ENCODE peak calls at places on chromosomes 16 and 17, in ten cellular contexts. E, U, G, R, Y, C, L, Q, M and D are unnamed samples.

GRCh38 chr17:64653985-64654355 is 8.1 kb downstream of the SMURF2 start:
- DNase-seq in G (peak), M (no peak), U (no peak), R (no peak), L (no peak), E (no peak), Q (no peak), C (no peak), Y (no peak), D (no peak)

GRCh38 chr17:1532836-1533602 is 16.6 kb upstream of the INPP5K start:
- DNase-seq in Q (peak), C (peak), Y (peak), R (no peak), U (peak), M (no peak), G (no peak), E (peak), L (no peak), D (no peak)

GRCh38 chr17:42937712-42938596 is 26.3 kb downstream of the AARSD1 start:
- DNase-seq in Y (peak), U (no peak), Q (peak), C (no peak), G (peak), M (peak), R (no peak), L (peak), E (peak), D (peak)

GRCh38 chr17:59372138-59372751 is 40.8 kb downstream of the YPEL2 start:
- DNase-seq in C (no peak), M (no peak), E (no peak), R (peak), Q (no peak), U (no peak), Y (no peak), L (no peak), G (peak), D (peak)

GRCh38 chr16:85333744-85334640 is 221.7 kb upstream of the CIBAR2 start:
- DNase-seq in M (no peak), C (no peak), U (no peak), Y (no peak), E (no peak), R (no peak), G (no peak), Q (no peak), L (no peak), D (no peak)

GRCh38 chr16:68786685-68787418 is 49.8 kb downstream of the CDH1 start:
- DNase-seq in U (no peak), E (no peak), Y (no peak), M (no peak), R (peak), L (no peak), Q (no peak), G (peak), C (no peak), D (no peak)

GRCh38 chr16:85662036-85662812 is 26.5 kb downstream of the GINS2 start:
- DNase-seq in L (peak), G (no peak), E (no peak), M (no peak), Y (no peak), R (no peak), C (no peak), Q (no peak), U (no peak), D (no peak)

GRCh38 chr16:77208382-77208781 is 9.2 kb downstream of the SYCE1L start:
- DNase-seq in L (no peak), C (no peak), Q (no peak), E (no peak), R (no peak), G (no peak), M (no peak), Y (no peak), U (no peak), D (no peak)

GRCh38 chr16:73006021-73006420 is 41.9 kb downstream of the ZFHX3 start:
- DNase-seq in E (no peak), L (no peak), C (no peak), Q (no peak), Y (no peak), R (no peak), G (peak), U (no peak), M (no peak), D (no peak)

GRCh38 chr16:56732832-56733231 is 2.9 kb downstream of the NUP93 start:
- DNase-seq in C (no peak), G (no peak), E (no peak), L (no peak), Y (no peak), R (no peak), M (no peak), U (no peak), Q (no peak), D (no peak)

GRCh38 chr17:72122336-72122667 is 1.5 kb downstream of the SOX9 start:
- DNase-seq in U (no peak), G (no peak), C (no peak), R (no peak), M (no peak), Q (no peak), E (no peak), L (no peak), Y (no peak), D (no peak)

GRCh38 chr16:74743668-74744299 is 30.8 kb downstream of the FA2H start:
- DNase-seq in G (peak), R (peak), Y (no peak), U (no peak), C (no peak), Q (no peak), L (peak), M (peak), E (peak), D (no peak)

GRCh38 chr16:55915116-55915827 is 40.1 kb upstream of the CES5A start:
- DNase-seq in G (no peak), U (no peak), M (no peak), R (no peak), E (no peak), Y (no peak), C (no peak), L (no peak), Q (no peak), D (no peak)

GRCh38 chr17:34503804-34504203 is 75.6 kb upstream of the TMEM132E start:
- DNase-seq in M (no peak), U (no peak), C (no peak), Q (no peak), E (no peak), Y (no peak), R (no peak), L (peak), G (no peak), D (no peak)

GRCh38 chr16:72371307-72372081 is 199.5 kb upstream of the PMFBP1 start:
- DNase-seq in Y (no peak), R (no peak), M (no peak), C (no peak), G (peak), U (no peak), L (peak), Q (peak), E (no peak), D (peak)

GRCh38 chr17:53061446-53061845 is 761.3 kb upstream of the KIF2B start:
- DNase-seq in M (no peak), Q (no peak), G (no peak), C (no peak), R (no peak), E (no peak), Y (no peak), L (no peak), U (no peak), D (no peak)

GRCh38 chr17:4232168-4232813 is 31.5 kb downstream of the ANKFY1 start:
- DNase-seq in C (no peak), R (peak), U (no peak), Q (no peak), E (no peak), G (peak), M (no peak), L (no peak), Y (no peak), D (peak)

GRCh38 chr16:21257284-21257683 is 20.8 kb downstream of the CRYM start:
- DNase-seq in L (no peak), M (no peak), Y (no peak), R (no peak), G (no peak), Q (no peak), E (no peak), U (no peak), C (no peak), D (no peak)

GRCh38 chr17:67993998-67994361 is 2.3 kb downstream of the C17orf58 start:
- DNase-seq in G (peak), M (no peak), L (peak), E (no peak), Q (no peak), R (no peak), Y (no peak), U (no peak), C (no peak), D (no peak)

GRCh38 chr16:17358350-17358749 is 112.4 kb downstream of the XYLT1 start:
- DNase-seq in Q (no peak), C (no peak), M (no peak), L (no peak), G (no peak), R (no peak), U (no peak), Y (no peak), E (no peak), D (no peak)

GRCh38 chr17:33561935-33562334 is 268.8 kb upstream of the ASIC2 start:
- DNase-seq in Q (no peak), L (no peak), Y (no peak), M (no peak), G (no peak), R (no peak), E (no peak), C (no peak), U (no peak), D (no peak)

GRCh38 chr16:54602666-54603065 is 316.1 kb upstream of the IRX3 start:
- DNase-seq in L (peak), R (no peak), Q (no peak), M (no peak), G (no peak), Y (no peak), U (no peak), E (no peak), C (no peak), D (peak)

GRCh38 chr16:16021988-16022682 is 72.7 kb downstream of the ABCC1 start:
- DNase-seq in U (no peak), M (peak), L (peak), Q (no peak), R (peak), Y (no peak), C (no peak), E (peak), G (peak), D (peak)

GRCh38 chr16:12513791-12514175 is 289.9 kb downstream of the CPPED1 start:
- DNase-seq in R (no peak), C (no peak), M (no peak), Q (no peak), L (no peak), U (no peak), G (no peak), E (no peak), Y (no peak), D (no peak)

GRCh38 chr16:31711344-31711845 is 162.2 kb upstream of the ZNF267 start:
- DNase-seq in U (no peak), Y (no peak), C (no peak), G (no peak), E (no peak), Q (no peak), L (no peak), R (no peak), M (no peak), D (no peak)

GRCh38 chr17:62718420-62718819 is 89.7 kb downstream of the MARCHF10 start:
- DNase-seq in C (no peak), Y (no peak), Q (no peak), E (no peak), U (no peak), G (peak), R (no peak), M (no peak), L (no peak), D (no peak)

GRCh38 chr16:70298988-70299938 is at the start of gene DDX19B:
- DNase-seq in Q (peak), G (peak), E (peak), C (peak), Y (peak), R (peak), L (peak), U (peak), M (peak), D (peak)

GRCh38 chr17:57906910-57907309 is 48.3 kb downstream of the CUEDC1 start:
- DNase-seq in C (no peak), U (no peak), M (no peak), Q (no peak), L (peak), Y (no peak), G (no peak), R (no peak), E (no peak), D (no peak)

GRCh38 chr17:67132366-67132765 is 88.0 kb downstream of the CACNG1 start:
- DNase-seq in C (no peak), M (no peak), E (no peak), Q (no peak), L (no peak), G (no peak), Y (no peak), R (no peak), U (no peak), D (no peak)

GRCh38 chr17:20997711-20998570 is 44.9 kb downstream of the USP22 start:
- DNase-seq in U (no peak), R (no peak), E (no peak), Q (no peak), Y (no peak), M (no peak), L (no peak), C (no peak), G (no peak), D (no peak)

GRCh38 chr17:39027037-39027436 is 59.8 kb upstream of the FBXO47 start:
- DNase-seq in L (peak), Q (peak), M (no peak), C (peak), Y (peak), R (peak), E (peak), G (peak), U (no peak), D (no peak)

GRCh38 chr16:67024384-67024896 is 4.5 kb upstream of the CBFB start:
- DNase-seq in G (no peak), R (no peak), M (no peak), C (no peak), E (no peak), Y (no peak), Q (no peak), L (no peak), U (no peak), D (no peak)

GRCh38 chr17:37833237-37833859 is 88.5 kb upstream of the HNF1B start:
- DNase-seq in E (no peak), L (no peak), Q (no peak), R (no peak), Y (no peak), U (no peak), G (no peak), C (no peak), M (no peak), D (no peak)

GRCh38 chr16:84687715-84688114 is 12.1 kb upstream of the USP10 start:
- DNase-seq in U (no peak), L (peak), Y (no peak), R (no peak), Q (no peak), C (no peak), E (no peak), M (no peak), G (peak), D (peak)

GRCh38 chr17:44708401-44709263 is at the start of gene DBF4B:
- DNase-seq in U (peak), R (peak), L (peak), M (peak), E (peak), C (peak), Q (peak), Y (peak), G (peak), D (peak)